ENCODE peak calls at places on chromosomes 16 and 17, in nine cellular contexts. One of them, this sample, is unnamed.

GRCh38 chr16:66678314-66678713 is 18.2 kb downstream of the CMTM4 start:
- DNase-seq in T-cell: no peak
- DNase-seq in mesenteric fat pad: no peak
- DNase-seq in NCI-H1092: no peak
- DNase-seq in CD8-positive, alpha-beta memory T cell: no peak
- DNase-seq in retina: no peak
- DNase-seq in amygdala: no peak
- DNase-seq in CD4-positive, alpha-beta T cell: no peak
- DNase-seq in naive B cell: no peak
- DNase-seq in this sample: no peak

GRCh38 chr16:67528222-67528869 is at the start of gene RIPOR1:
- DNase-seq in T-cell: peak
- DNase-seq in mesenteric fat pad: no peak
- DNase-seq in NCI-H1092: no peak
- DNase-seq in CD8-positive, alpha-beta memory T cell: peak
- DNase-seq in retina: peak
- DNase-seq in amygdala: no peak
- DNase-seq in CD4-positive, alpha-beta T cell: peak
- DNase-seq in naive B cell: peak
- DNase-seq in this sample: no peak

GRCh38 chr17:39612935-39613465 is 5.3 kb upstream of the NEUROD2 start:
- DNase-seq in T-cell: no peak
- DNase-seq in mesenteric fat pad: no peak
- DNase-seq in NCI-H1092: no peak
- DNase-seq in CD8-positive, alpha-beta memory T cell: no peak
- DNase-seq in retina: no peak
- DNase-seq in amygdala: no peak
- DNase-seq in CD4-positive, alpha-beta T cell: no peak
- DNase-seq in naive B cell: no peak
- DNase-seq in this sample: peak

GRCh38 chr16:64997121-64997520 is 124.7 kb downstream of the CDH11 start:
- DNase-seq in T-cell: no peak
- DNase-seq in mesenteric fat pad: no peak
- DNase-seq in NCI-H1092: no peak
- DNase-seq in CD8-positive, alpha-beta memory T cell: no peak
- DNase-seq in retina: no peak
- DNase-seq in amygdala: no peak
- DNase-seq in CD4-positive, alpha-beta T cell: no peak
- DNase-seq in naive B cell: no peak
- DNase-seq in this sample: no peak

GRCh38 chr17:55903028-55903690 is 152.3 kb downstream of the PCTP start:
- DNase-seq in T-cell: no peak
- DNase-seq in mesenteric fat pad: no peak
- DNase-seq in NCI-H1092: no peak
- DNase-seq in CD8-positive, alpha-beta memory T cell: no peak
- DNase-seq in retina: no peak
- DNase-seq in amygdala: no peak
- DNase-seq in CD4-positive, alpha-beta T cell: no peak
- DNase-seq in naive B cell: no peak
- DNase-seq in this sample: no peak

GRCh38 chr16:82038941-82039340 is 3.9 kb downstream of the HSD17B2 start:
- DNase-seq in T-cell: no peak
- DNase-seq in mesenteric fat pad: no peak
- DNase-seq in NCI-H1092: no peak
- DNase-seq in CD8-positive, alpha-beta memory T cell: no peak
- DNase-seq in retina: no peak
- DNase-seq in amygdala: no peak
- DNase-seq in CD4-positive, alpha-beta T cell: no peak
- DNase-seq in naive B cell: no peak
- DNase-seq in this sample: no peak

GRCh38 chr16:88688013-88688778 is 1.9 kb upstream of the SNAI3 start:
- DNase-seq in T-cell: no peak
- DNase-seq in mesenteric fat pad: no peak
- DNase-seq in NCI-H1092: no peak
- DNase-seq in CD8-positive, alpha-beta memory T cell: no peak
- DNase-seq in retina: no peak
- DNase-seq in amygdala: no peak
- DNase-seq in CD4-positive, alpha-beta T cell: no peak
- DNase-seq in naive B cell: no peak
- DNase-seq in this sample: peak

GRCh38 chr17:72691017-72691416 is 401.5 kb downstream of the SLC39A11 start:
- DNase-seq in T-cell: no peak
- DNase-seq in mesenteric fat pad: no peak
- DNase-seq in NCI-H1092: no peak
- DNase-seq in CD8-positive, alpha-beta memory T cell: no peak
- DNase-seq in retina: no peak
- DNase-seq in amygdala: no peak
- DNase-seq in CD4-positive, alpha-beta T cell: no peak
- DNase-seq in naive B cell: no peak
- DNase-seq in this sample: no peak

GRCh38 chr17:77489898-77490265 is 349.1 kb downstream of the SEC14L1 start:
- DNase-seq in T-cell: no peak
- DNase-seq in mesenteric fat pad: no peak
- DNase-seq in NCI-H1092: no peak
- DNase-seq in CD8-positive, alpha-beta memory T cell: peak
- DNase-seq in retina: no peak
- DNase-seq in amygdala: peak
- DNase-seq in CD4-positive, alpha-beta T cell: no peak
- DNase-seq in naive B cell: no peak
- DNase-seq in this sample: no peak

GRCh38 chr17:71441098-71441497 is 679.7 kb upstream of the SOX9 start:
- DNase-seq in T-cell: no peak
- DNase-seq in mesenteric fat pad: no peak
- DNase-seq in NCI-H1092: no peak
- DNase-seq in CD8-positive, alpha-beta memory T cell: no peak
- DNase-seq in retina: no peak
- DNase-seq in amygdala: no peak
- DNase-seq in CD4-positive, alpha-beta T cell: no peak
- DNase-seq in naive B cell: no peak
- DNase-seq in this sample: peak

GRCh38 chr17:77593081-77593480 is 365.4 kb upstream of the TNRC6C start:
- DNase-seq in T-cell: no peak
- DNase-seq in mesenteric fat pad: peak
- DNase-seq in NCI-H1092: no peak
- DNase-seq in CD8-positive, alpha-beta memory T cell: no peak
- DNase-seq in retina: no peak
- DNase-seq in amygdala: no peak
- DNase-seq in CD4-positive, alpha-beta T cell: no peak
- DNase-seq in naive B cell: no peak
- DNase-seq in this sample: no peak

GRCh38 chr17:31858647-31859486 is at the start of gene COPRS:
- DNase-seq in T-cell: peak
- DNase-seq in mesenteric fat pad: peak
- DNase-seq in NCI-H1092: peak
- DNase-seq in CD8-positive, alpha-beta memory T cell: peak
- DNase-seq in retina: peak
- DNase-seq in amygdala: peak
- DNase-seq in CD4-positive, alpha-beta T cell: peak
- DNase-seq in naive B cell: peak
- DNase-seq in this sample: peak

GRCh38 chr17:55625516-55625915 is 97.1 kb downstream of the TMEM100 start:
- DNase-seq in T-cell: no peak
- DNase-seq in mesenteric fat pad: no peak
- DNase-seq in NCI-H1092: no peak
- DNase-seq in CD8-positive, alpha-beta memory T cell: no peak
- DNase-seq in retina: no peak
- DNase-seq in amygdala: no peak
- DNase-seq in CD4-positive, alpha-beta T cell: no peak
- DNase-seq in naive B cell: no peak
- DNase-seq in this sample: no peak

GRCh38 chr16:62014534-62014933 is 21.7 kb downstream of the CDH8 start:
- DNase-seq in T-cell: no peak
- DNase-seq in mesenteric fat pad: no peak
- DNase-seq in NCI-H1092: no peak
- DNase-seq in CD8-positive, alpha-beta memory T cell: no peak
- DNase-seq in retina: peak
- DNase-seq in amygdala: no peak
- DNase-seq in CD4-positive, alpha-beta T cell: no peak
- DNase-seq in naive B cell: no peak
- DNase-seq in this sample: no peak

GRCh38 chr16:48912360-48912759 is 302.4 kb upstream of the N4BP1 start:
- DNase-seq in T-cell: no peak
- DNase-seq in mesenteric fat pad: no peak
- DNase-seq in NCI-H1092: no peak
- DNase-seq in CD8-positive, alpha-beta memory T cell: no peak
- DNase-seq in retina: no peak
- DNase-seq in amygdala: no peak
- DNase-seq in CD4-positive, alpha-beta T cell: no peak
- DNase-seq in naive B cell: no peak
- DNase-seq in this sample: no peak

GRCh38 chr16:4443986-4444385 is 18.3 kb downstream of the DNAJA3 start:
- DNase-seq in T-cell: no peak
- DNase-seq in mesenteric fat pad: no peak
- DNase-seq in NCI-H1092: no peak
- DNase-seq in CD8-positive, alpha-beta memory T cell: no peak
- DNase-seq in retina: no peak
- DNase-seq in amygdala: no peak
- DNase-seq in CD4-positive, alpha-beta T cell: no peak
- DNase-seq in naive B cell: no peak
- DNase-seq in this sample: no peak

GRCh38 chr17:3827124-3827773 is 18.8 kb downstream of the NCBP3 start:
- DNase-seq in T-cell: peak
- DNase-seq in mesenteric fat pad: no peak
- DNase-seq in NCI-H1092: no peak
- DNase-seq in CD8-positive, alpha-beta memory T cell: peak
- DNase-seq in retina: peak
- DNase-seq in amygdala: no peak
- DNase-seq in CD4-positive, alpha-beta T cell: peak
- DNase-seq in naive B cell: peak
- DNase-seq in this sample: peak

GRCh38 chr16:50266337-50267091 is at the start of gene ADCY7:
- DNase-seq in T-cell: peak
- DNase-seq in mesenteric fat pad: peak
- DNase-seq in NCI-H1092: no peak
- DNase-seq in CD8-positive, alpha-beta memory T cell: peak
- DNase-seq in retina: peak
- DNase-seq in amygdala: no peak
- DNase-seq in CD4-positive, alpha-beta T cell: peak
- DNase-seq in naive B cell: peak
- DNase-seq in this sample: peak

GRCh38 chr17:73821665-73822064 is 177.4 kb upstream of the SDK2 start:
- DNase-seq in T-cell: no peak
- DNase-seq in mesenteric fat pad: no peak
- DNase-seq in NCI-H1092: no peak
- DNase-seq in CD8-positive, alpha-beta memory T cell: no peak
- DNase-seq in retina: no peak
- DNase-seq in amygdala: no peak
- DNase-seq in CD4-positive, alpha-beta T cell: no peak
- DNase-seq in naive B cell: no peak
- DNase-seq in this sample: no peak

GRCh38 chr17:41131979-41132378 is 8.0 kb upstream of the KRTAP4-12 start:
- DNase-seq in T-cell: no peak
- DNase-seq in mesenteric fat pad: no peak
- DNase-seq in NCI-H1092: no peak
- DNase-seq in CD8-positive, alpha-beta memory T cell: no peak
- DNase-seq in retina: no peak
- DNase-seq in amygdala: no peak
- DNase-seq in CD4-positive, alpha-beta T cell: no peak
- DNase-seq in naive B cell: no peak
- DNase-seq in this sample: peak

This sample was measured in PC-9.